ENCODE peak calls at places on chromosomes 1 and 21, in nine cellular contexts. T, Y, E, L, K, R, J, I and H are unnamed samples.

GRCh38 chr1:190320952-190321351 is 156.7 kb downstream of the BRINP3 start:
- DNase-seq in T (no peak), Y (no peak), E (no peak), L (no peak), K (no peak), R (no peak), J (no peak), I (peak; percentile 60), H (no peak)

GRCh38 chr1:88791192-88791591 is 100.2 kb downstream of the GTF2B start:
- DNase-seq in T (no peak), Y (no peak), E (no peak), L (no peak), K (no peak), R (no peak), J (no peak), I (no peak), H (no peak)

GRCh38 chr1:51276286-51276685 is 40.2 kb downstream of the RNF11 start:
- DNase-seq in T (peak; percentile 60), Y (no peak), E (no peak), L (no peak), K (no peak), R (no peak), J (no peak), I (no peak), H (no peak)

GRCh38 chr1:48248356-48248755 is 25.8 kb downstream of the SLC5A9 start:
- DNase-seq in T (no peak), Y (no peak), E (no peak), L (no peak), K (no peak), R (no peak), J (no peak), I (no peak), H (no peak)

GRCh38 chr1:193320281-193320680 is 133.9 kb upstream of the B3GALT2 start:
- DNase-seq in T (no peak), Y (no peak), E (no peak), L (no peak), K (no peak), R (no peak), J (no peak), I (no peak), H (no peak)

GRCh38 chr1:37919277-37919676 is 27.6 kb downstream of the INPP5B start:
- DNase-seq in T (no peak), Y (no peak), E (no peak), L (no peak), K (peak; percentile 49), R (no peak), J (no peak), I (peak; percentile 45), H (no peak)

GRCh38 chr1:185971688-185972087 is 237.5 kb downstream of the HMCN1 start:
- DNase-seq in T (no peak), Y (no peak), E (no peak), L (no peak), K (no peak), R (no peak), J (no peak), I (no peak), H (no peak)

GRCh38 chr1:182120411-182121258 is 59.1 kb upstream of the ZNF648 start:
- DNase-seq in T (no peak), Y (peak; percentile 31), E (no peak), L (peak; percentile 85), K (no peak), R (no peak), J (no peak), I (no peak), H (no peak)

GRCh38 chr1:63534406-63534805 is 11.1 kb downstream of the EFCAB7 start:
- DNase-seq in T (no peak), Y (no peak), E (no peak), L (no peak), K (no peak), R (no peak), J (no peak), I (no peak), H (no peak)

GRCh38 chr1:32651461-32652073 is 559 bp downstream of the RBBP4 start:
- DNase-seq in T (no peak), Y (no peak), E (no peak), L (no peak), K (no peak), R (no peak), J (no peak), I (no peak), H (no peak)

GRCh38 chr1:15633756-15634420 is 16.6 kb downstream of the DDI2 start:
- DNase-seq in T (no peak), Y (no peak), E (no peak), L (no peak), K (no peak), R (no peak), J (no peak), I (peak; percentile 51), H (no peak)

GRCh38 chr21:45998276-45998701 is 16.7 kb downstream of the COL6A1 start:
- DNase-seq in T (no peak), Y (peak; percentile 11), E (peak; percentile 85), L (no peak), K (no peak), R (no peak), J (no peak), I (no peak), H (no peak)

GRCh38 chr1:192986110-192986747 is 72.9 kb downstream of the UCHL5 start:
- DNase-seq in T (no peak), Y (no peak), E (no peak), L (no peak), K (no peak), R (peak; percentile 48), J (no peak), I (no peak), H (no peak)

GRCh38 chr1:64440423-64440822 is 29.5 kb upstream of the CACHD1 start:
- DNase-seq in T (no peak), Y (no peak), E (no peak), L (no peak), K (no peak), R (no peak), J (no peak), I (no peak), H (no peak)

GRCh38 chr1:119047040-119047438 is 58.9 kb upstream of the TBX15 start:
- DNase-seq in T (no peak), Y (no peak), E (no peak), L (no peak), K (no peak), R (no peak), J (no peak), I (no peak), H (no peak)

GRCh38 chr1:172745014-172745413 is 86.1 kb downstream of the FASLG start:
- DNase-seq in T (peak; percentile 24), Y (no peak), E (no peak), L (peak; percentile 5), K (peak; percentile 50), R (no peak), J (no peak), I (peak; percentile 47), H (peak; percentile 64)

GRCh38 chr1:59776960-59777852 is 37.5 kb upstream of the HOOK1 start:
- DNase-seq in T (no peak), Y (no peak), E (no peak), L (no peak), K (no peak), R (no peak), J (no peak), I (no peak), H (no peak)

GRCh38 chr1:71572038-71572437 is 491.2 kb upstream of the ZRANB2 start:
- DNase-seq in T (no peak), Y (no peak), E (no peak), L (no peak), K (no peak), R (no peak), J (no peak), I (no peak), H (no peak)

GRCh38 chr1:109658533-109659051 is 2.7 kb downstream of the GSTM4 start:
- DNase-seq in T (no peak), Y (no peak), E (no peak), L (no peak), K (no peak), R (no peak), J (no peak), I (no peak), H (no peak)

GRCh38 chr1:14108356-14109275 is 408.6 kb downstream of the PRDM2 start:
- DNase-seq in T (peak; percentile 50), Y (no peak), E (no peak), L (peak; percentile 6), K (no peak), R (no peak), J (no peak), I (no peak), H (no peak)

GRCh38 chr1:167344112-167344511 is 123.4 kb downstream of the POU2F1 start:
- DNase-seq in T (no peak), Y (no peak), E (no peak), L (no peak), K (no peak), R (no peak), J (no peak), I (no peak), H (no peak)

GRCh38 chr1:3476666-3477065 is 22.2 kb downstream of the ARHGEF16 start:
- DNase-seq in T (no peak), Y (no peak), E (no peak), L (no peak), K (no peak), R (no peak), J (no peak), I (no peak), H (no peak)

GRCh38 chr21:33884361-33885157 is 31.0 kb downstream of the ATP5PO start:
- DNase-seq in T (no peak), Y (no peak), E (no peak), L (no peak), K (no peak), R (no peak), J (no peak), I (no peak), H (no peak)

GRCh38 chr1:93489756-93490155 is 41.8 kb downstream of the FNBP1L start:
- DNase-seq in T (no peak), Y (no peak), E (no peak), L (no peak), K (no peak), R (no peak), J (no peak), I (no peak), H (no peak)

GRCh38 chr1:16184557-16185303 is 27.7 kb downstream of the ARHGEF19 start:
- DNase-seq in T (peak; percentile 26), Y (no peak), E (no peak), L (no peak), K (peak; percentile 51), R (no peak), J (no peak), I (no peak), H (no peak)

GRCh38 chr1:225253784-225254183 is 174.1 kb downstream of the LBR start:
- DNase-seq in T (no peak), Y (no peak), E (no peak), L (no peak), K (no peak), R (no peak), J (no peak), I (no peak), H (no peak)

GRCh38 chr1:231260351-231260750 is 19.3 kb downstream of the GNPAT start:
- DNase-seq in T (no peak), Y (no peak), E (no peak), L (no peak), K (no peak), R (no peak), J (no peak), I (no peak), H (no peak)

GRCh38 chr1:27005648-27006496 is 6.8 kb downstream of the TENT5B start:
- DNase-seq in T (no peak), Y (no peak), E (no peak), L (no peak), K (peak; percentile 62), R (no peak), J (no peak), I (no peak), H (no peak)

GRCh38 chr1:45867697-45868346 is 64.4 kb downstream of the MAST2 start:
- DNase-seq in T (no peak), Y (no peak), E (no peak), L (no peak), K (no peak), R (no peak), J (no peak), I (no peak), H (peak; percentile 4)

GRCh38 chr1:228236744-228237143 is 28.9 kb downstream of the OBSCN start:
- DNase-seq in T (no peak), Y (no peak), E (no peak), L (no peak), K (peak; percentile 86), R (peak; percentile 17), J (no peak), I (peak; percentile 45), H (no peak)

GRCh38 chr1:115067460-115067859 is 21.8 kb downstream of the TSPAN2 start:
- DNase-seq in T (no peak), Y (no peak), E (no peak), L (no peak), K (no peak), R (no peak), J (no peak), I (no peak), H (no peak)